ENCODE peak calls at places on chromosomes 3 and 15, in nine cellular contexts. M is brain microvascular endothelial cell, I is A549, H is thoracic aorta, U is neural progenitor cell, V is Peyer's patch, J is OCI-LY7, G is stomach, O is cardiac muscle cell. K is an unnamed sample.

GRCh38 chr15:57663262-57663661 is 43.3 kb upstream of the POLR2M start:
- DNase-seq in G (no peak), O (no peak), M (no peak), H (no peak), U (no peak), J (no peak), V (no peak), I (no peak), K (no peak)

GRCh38 chr15:40449275-40449674 is 8.5 kb downstream of the BAHD1 start:
- DNase-seq in J (no peak), M (no peak), I (no peak), G (no peak), H (no peak), O (peak), U (no peak), V (no peak), K (no peak)

GRCh38 chr3:12468757-12469156 is 15.5 kb upstream of the TSEN2 start:
- DNase-seq in H (no peak), G (no peak), I (no peak), U (no peak), V (no peak), O (no peak), J (no peak), M (no peak), K (no peak)

GRCh38 chr3:107512108-107512507 is 10.7 kb upstream of the BBX start:
- DNase-seq in V (no peak), U (no peak), J (no peak), G (no peak), I (no peak), M (no peak), H (no peak), O (no peak), K (no peak)

GRCh38 chr3:33453331-33453761 is 13.1 kb upstream of the UBP1 start:
- DNase-seq in H (no peak), O (no peak), I (no peak), J (no peak), M (no peak), V (no peak), G (no peak), U (no peak), K (no peak)

GRCh38 chr15:95911570-95912279 is 418.8 kb upstream of the NR2F2 start:
- DNase-seq in J (no peak), U (peak), O (no peak), I (no peak), M (no peak), V (no peak), H (no peak), G (no peak), K (no peak)

GRCh38 chr3:56902468-56903159 is 100.9 kb upstream of the ARHGEF3 start:
- DNase-seq in M (no peak), V (no peak), G (no peak), O (no peak), I (no peak), H (no peak), U (no peak), J (no peak), K (no peak)

GRCh38 chr3:196440696-196441095 is 8.5 kb upstream of the UBXN7 start:
- DNase-seq in V (no peak), M (no peak), U (no peak), J (no peak), H (no peak), O (no peak), G (no peak), I (no peak), K (no peak)

GRCh38 chr3:110593749-110594148 is 477.9 kb upstream of the NECTIN3 start:
- DNase-seq in U (no peak), J (no peak), H (no peak), M (no peak), O (no peak), G (no peak), V (no peak), I (no peak), K (no peak)

GRCh38 chr3:4228295-4228694 is 74.9 kb upstream of the SETMAR start:
- DNase-seq in G (no peak), U (no peak), J (no peak), H (no peak), I (no peak), V (no peak), O (no peak), M (no peak), K (peak)

GRCh38 chr3:7421065-7421464 is 560.1 kb downstream of the GRM7 start:
- DNase-seq in O (no peak), J (no peak), U (no peak), H (no peak), I (no peak), V (no peak), G (no peak), M (no peak), K (no peak)

GRCh38 chr15:80953953-80954778 is 35.5 kb downstream of the MESD start:
- DNase-seq in J (no peak), H (no peak), G (no peak), M (no peak), U (peak), V (no peak), I (no peak), O (no peak), K (no peak)

DNA sequence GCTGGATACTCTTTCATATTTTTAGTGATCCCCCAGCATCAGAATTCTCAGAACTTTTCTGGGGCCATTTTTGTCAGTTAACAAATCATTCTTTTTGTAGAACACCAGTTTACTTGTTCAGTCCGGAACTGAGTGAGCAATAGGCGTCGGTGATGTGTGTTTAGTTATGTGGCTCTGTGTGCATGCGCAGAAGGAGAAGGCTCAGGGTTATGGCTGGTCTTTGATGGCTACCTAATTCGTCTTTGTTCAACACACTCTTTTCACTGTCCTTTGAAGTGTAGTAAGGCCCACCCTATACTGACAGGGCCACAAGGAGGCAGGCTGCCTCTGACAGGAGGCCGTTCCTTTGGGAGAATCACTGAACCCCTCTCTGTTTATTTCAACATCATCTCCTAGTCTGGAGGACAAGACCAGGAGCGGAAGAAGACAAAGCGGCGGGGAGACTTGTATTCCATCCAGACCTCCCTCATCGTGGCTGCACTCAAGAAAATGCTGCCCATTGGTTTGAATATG is 158.2 kb upstream of the CHRM5 start:
- DNase-seq in I (no peak), H (no peak), U (no peak), G (no peak), O (no peak), M (no peak), V (no peak), J (no peak), K (no peak)
- TF ChIP-seq CTCF in I (no peak), H (no peak), U (no peak), G (no peak), O (no peak), M (no peak), V (no peak), J (no peak), K (no peak)

GRCh38 chr15:68274184-68274848 is 3.2 kb upstream of the FEM1B start:
- DNase-seq in H (no peak), G (no peak), M (no peak), I (no peak), U (no peak), J (no peak), O (no peak), V (no peak), K (no peak)

GRCh38 chr15:68272797-68273271 is 4.7 kb upstream of the FEM1B start:
- DNase-seq in G (no peak), J (no peak), I (no peak), V (no peak), H (peak), M (peak), O (peak), U (no peak), K (no peak)

GRCh38 chr15:68276668-68277067 is 877 bp upstream of the FEM1B start:
- DNase-seq in J (no peak), O (no peak), G (no peak), V (no peak), U (no peak), M (no peak), H (no peak), I (no peak), K (no peak)

GRCh38 chr15:68277131-68277604 is 377 bp upstream of the FEM1B start:
- DNase-seq in M (no peak), V (no peak), J (no peak), I (peak), G (no peak), U (peak), O (peak), H (no peak), K (peak)

DNA sequence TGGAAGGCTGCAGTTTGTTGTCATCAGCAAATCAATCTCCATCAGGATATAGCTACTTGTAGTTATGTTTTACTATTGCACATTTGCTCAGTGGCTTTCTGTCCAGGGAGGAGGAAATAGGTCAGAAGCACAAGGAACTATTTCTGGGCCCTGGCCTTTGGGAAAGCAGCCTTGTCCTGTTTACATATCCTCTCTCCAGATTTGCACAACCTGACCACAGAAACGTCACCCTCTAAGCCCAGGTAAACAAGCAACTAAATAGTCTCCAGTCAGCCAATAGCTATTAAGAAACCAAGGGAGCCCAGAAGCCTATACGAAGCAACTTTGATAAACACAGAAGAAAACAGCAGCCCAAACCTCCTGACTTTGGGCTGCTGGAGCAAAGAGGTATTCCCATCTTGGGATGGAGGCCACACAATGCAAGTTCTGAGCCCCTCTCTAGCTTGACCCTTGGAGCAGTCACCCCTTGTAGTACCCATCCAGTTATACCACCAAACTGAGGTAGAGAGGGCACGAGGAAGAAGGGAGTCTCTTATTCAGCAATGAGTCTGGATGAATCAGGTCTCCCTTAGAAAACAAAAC is 2.3 kb upstream of the FEM1B start:
- DNase-seq in V (no peak), M (no peak), G (peak), O (no peak), H (no peak), U (no peak), I (no peak), J (no peak), K (no peak)
- H3K27ac ChIP-seq in V (peak), M (no peak), G (peak), O (no peak), H (peak), U (no peak), I (no peak), J (no peak), K (no peak)

DNA sequence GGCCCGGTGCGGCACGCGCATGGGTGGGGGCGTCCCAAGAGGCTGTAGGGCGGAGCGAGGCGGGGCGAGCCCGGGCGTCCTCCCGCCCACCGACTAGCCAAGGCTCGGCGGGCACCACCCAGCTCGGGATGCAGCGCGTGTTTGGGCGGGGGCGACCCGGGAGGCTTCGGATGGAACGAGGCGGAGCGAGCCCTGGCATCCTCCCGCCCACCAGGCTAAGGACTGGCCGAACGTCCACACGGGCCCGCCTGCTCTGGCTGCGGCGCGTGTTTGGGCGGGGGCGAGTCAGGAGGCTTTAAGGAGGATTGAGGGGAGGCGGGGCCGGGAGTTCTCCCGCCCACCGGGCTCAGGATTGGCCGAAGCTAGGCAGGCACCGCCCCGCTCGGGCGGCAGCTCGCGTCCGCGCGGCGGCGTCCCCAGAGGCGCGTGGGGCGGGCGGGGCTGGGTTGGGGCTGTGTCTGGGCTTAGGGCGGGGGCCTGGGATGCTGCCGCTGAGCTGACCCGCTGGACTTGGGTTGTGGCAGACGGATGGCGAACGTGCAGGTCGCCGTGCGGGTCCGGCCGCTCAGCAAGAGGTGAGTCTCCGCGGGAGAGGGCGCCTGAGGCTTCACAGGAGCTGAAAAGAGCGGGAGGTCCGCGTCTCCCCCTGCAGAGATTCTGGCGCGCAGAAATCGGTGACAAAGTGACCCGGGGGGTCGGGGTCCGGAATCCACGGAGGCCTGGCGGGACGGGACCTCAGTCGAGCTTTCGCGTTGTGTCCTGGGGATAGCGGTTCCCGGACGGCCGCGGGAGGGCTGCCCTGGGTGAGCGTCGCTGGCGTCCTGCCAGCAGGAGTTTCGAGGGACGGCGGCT is at the start of gene STARD9:
- DNase-seq in U (peak), I (peak), G (peak), V (peak), O (peak), M (peak), H (peak), J (peak), K (peak)
- TF ChIP-seq CTCF in U (peak), I (no peak), G (no peak), V (no peak), O (peak), M (no peak), H (no peak), J (no peak), K (no peak)

GRCh38 chr15:36755341-36755740 is 175.9 kb downstream of the CDIN1 start:
- DNase-seq in H (no peak), U (no peak), J (no peak), O (no peak), I (no peak), M (no peak), G (no peak), V (no peak), K (no peak)
- H3K27ac ChIP-seq in H (no peak), U (no peak), J (no peak), O (no peak), I (no peak), M (no peak), G (no peak), V (no peak), K (no peak)

GRCh38 chr15:44713006-44713966 is 2.0 kb downstream of the B2M start:
- DNase-seq in I (peak), H (no peak), G (no peak), O (peak), J (peak), V (no peak), M (no peak), U (no peak), K (no peak)
- TF ChIP-seq CTCF in I (peak), H (no peak), G (no peak), O (peak), J (peak), V (no peak), M (peak), U (peak), K (no peak)

GRCh38 chr15:83692820-83693581 is 39.1 kb downstream of the ADAMTSL3 start:
- DNase-seq in J (no peak), V (no peak), H (no peak), M (no peak), I (no peak), O (peak), U (no peak), G (no peak), K (no peak)
- H3K27ac ChIP-seq in J (no peak), V (no peak), H (peak), M (no peak), I (no peak), O (no peak), U (no peak), G (no peak), K (no peak)